ENCODE peak calls at places on chromosomes 4 and X, in four cellular contexts. One of them, this sample, is unnamed.

GRCh38 chr4:124121511-124121934 is 591.0 kb downstream of the ANKRD50 start:
- DNase-seq in neural progenitor cell: no peak
- DNase-seq in fibroblast of lung: peak
- DNase-seq in neuronal stem cell: no peak
- DNase-seq in this sample: peak

GRCh38 chrX:70455366-70456202 is 10.9 kb downstream of the DLG3 start:
- DNase-seq in neural progenitor cell: peak
- DNase-seq in fibroblast of lung: no peak
- DNase-seq in neuronal stem cell: no peak
- DNase-seq in this sample: peak

GRCh38 chrX:310621-311155 is 7.9 kb downstream of the GTPBP6 start:
- DNase-seq in neural progenitor cell: no peak
- DNase-seq in fibroblast of lung: no peak
- DNase-seq in neuronal stem cell: no peak
- DNase-seq in this sample: no peak

GRCh38 chrX:65690057-65690855 is 22.8 kb downstream of the MSN start:
- DNase-seq in neural progenitor cell: no peak
- DNase-seq in fibroblast of lung: peak
- DNase-seq in neuronal stem cell: no peak
- DNase-seq in this sample: no peak

GRCh38 chr4:180790471-180790870 is 1452.7 kb upstream of the TENM3 start:
- DNase-seq in neural progenitor cell: no peak
- DNase-seq in fibroblast of lung: no peak
- DNase-seq in neuronal stem cell: no peak
- DNase-seq in this sample: no peak

GRCh38 chr4:142095886-142096605 is 459.7 kb downstream of the IL15 start:
- DNase-seq in neural progenitor cell: no peak
- DNase-seq in fibroblast of lung: peak
- DNase-seq in neuronal stem cell: no peak
- DNase-seq in this sample: peak

GRCh38 chr4:26060286-26060685 is 146.3 kb downstream of the SMIM20 start:
- DNase-seq in neural progenitor cell: no peak
- DNase-seq in fibroblast of lung: no peak
- DNase-seq in neuronal stem cell: no peak
- DNase-seq in this sample: no peak

GRCh38 chr4:127604949-127605709 is 27.6 kb upstream of the INTU start:
- DNase-seq in neural progenitor cell: peak
- DNase-seq in fibroblast of lung: peak
- DNase-seq in neuronal stem cell: peak
- DNase-seq in this sample: no peak

GRCh38 chr4:23938796-23939195 is 48.9 kb upstream of the PPARGC1A start:
- DNase-seq in neural progenitor cell: no peak
- DNase-seq in fibroblast of lung: no peak
- DNase-seq in neuronal stem cell: no peak
- DNase-seq in this sample: no peak

GRCh38 chr4:23631255-23631950 is 258.4 kb downstream of the PPARGC1A start:
- DNase-seq in neural progenitor cell: no peak
- DNase-seq in fibroblast of lung: no peak
- DNase-seq in neuronal stem cell: no peak
- DNase-seq in this sample: no peak

GRCh38 chr4:188781655-188782054 is 642.4 kb downstream of the TRIML1 start:
- DNase-seq in neural progenitor cell: peak
- DNase-seq in fibroblast of lung: peak
- DNase-seq in neuronal stem cell: no peak
- DNase-seq in this sample: no peak

GRCh38 chr4:1593881-1594345 is 90.2 kb downstream of the FAM53A start:
- DNase-seq in neural progenitor cell: peak
- DNase-seq in fibroblast of lung: no peak
- DNase-seq in neuronal stem cell: no peak
- DNase-seq in this sample: no peak

GRCh38 chr4:185307136-185307950 is 88.4 kb downstream of the LRP2BP start:
- DNase-seq in neural progenitor cell: peak
- DNase-seq in fibroblast of lung: no peak
- DNase-seq in neuronal stem cell: no peak
- DNase-seq in this sample: peak

GRCh38 chrX:119303137-119303536 is 67.1 kb downstream of the PGRMC1 start:
- DNase-seq in neural progenitor cell: no peak
- DNase-seq in fibroblast of lung: no peak
- DNase-seq in neuronal stem cell: no peak
- DNase-seq in this sample: peak

GRCh38 chr4:10285028-10285427 is 168.4 kb upstream of the WDR1 start:
- DNase-seq in neural progenitor cell: no peak
- DNase-seq in fibroblast of lung: no peak
- DNase-seq in neuronal stem cell: no peak
- DNase-seq in this sample: no peak

GRCh38 chrX:44400588-44400987 is 57.1 kb upstream of the EFHC2 start:
- DNase-seq in neural progenitor cell: no peak
- DNase-seq in fibroblast of lung: peak
- DNase-seq in neuronal stem cell: no peak
- DNase-seq in this sample: peak

GRCh38 chr4:128810331-128810870 is 901 bp downstream of the JADE1 start:
- DNase-seq in neural progenitor cell: peak
- DNase-seq in fibroblast of lung: peak
- DNase-seq in neuronal stem cell: no peak
- DNase-seq in this sample: peak

GRCh38 chr4:85776091-85776490 is 301.1 kb downstream of the ARHGAP24 start:
- DNase-seq in neural progenitor cell: no peak
- DNase-seq in fibroblast of lung: no peak
- DNase-seq in neuronal stem cell: no peak
- DNase-seq in this sample: no peak

GRCh38 chrX:151984328-151984727 is 9.9 kb upstream of the GABRE start:
- DNase-seq in neural progenitor cell: no peak
- DNase-seq in fibroblast of lung: peak
- DNase-seq in neuronal stem cell: no peak
- DNase-seq in this sample: peak

GRCh38 chr4:82785248-82786003 is 13.2 kb downstream of the SCD5 start:
- DNase-seq in neural progenitor cell: peak
- DNase-seq in fibroblast of lung: peak
- DNase-seq in neuronal stem cell: no peak
- DNase-seq in this sample: peak

GRCh38 chr4:146134761-146135160 is 40.8 kb upstream of the LSM6 start:
- DNase-seq in neural progenitor cell: peak
- DNase-seq in fibroblast of lung: no peak
- DNase-seq in neuronal stem cell: no peak
- DNase-seq in this sample: no peak

GRCh38 chr4:74934016-74934821 is 1.3 kb downstream of the PARM1 start:
- DNase-seq in neural progenitor cell: peak
- DNase-seq in fibroblast of lung: peak
- DNase-seq in neuronal stem cell: no peak
- DNase-seq in this sample: peak

GRCh38 chr4:105350859-105351494 is 122.9 kb downstream of the PPA2 start:
- DNase-seq in neural progenitor cell: no peak
- DNase-seq in fibroblast of lung: peak
- DNase-seq in neuronal stem cell: no peak
- DNase-seq in this sample: no peak

GRCh38 chrX:31356501-31357263 is 284.8 kb upstream of the FTHL17 start:
- DNase-seq in neural progenitor cell: no peak
- DNase-seq in fibroblast of lung: no peak
- DNase-seq in neuronal stem cell: peak
- DNase-seq in this sample: no peak

GRCh38 chrX:140572724-140573123 is 67.9 kb upstream of the SOX3 start:
- DNase-seq in neural progenitor cell: peak
- DNase-seq in fibroblast of lung: peak
- DNase-seq in neuronal stem cell: peak
- DNase-seq in this sample: no peak

GRCh38 chrX:12446342-12447075 is 308.2 kb downstream of the FRMPD4 start:
- DNase-seq in neural progenitor cell: no peak
- DNase-seq in fibroblast of lung: peak
- DNase-seq in neuronal stem cell: no peak
- DNase-seq in this sample: no peak

GRCh38 chr4:169628579-169628978 is 8.2 kb downstream of the CLCN3 start:
- DNase-seq in neural progenitor cell: no peak
- DNase-seq in fibroblast of lung: no peak
- DNase-seq in neuronal stem cell: no peak
- DNase-seq in this sample: no peak

GRCh38 chr4:124030038-124030638 is 633.5 kb downstream of the SPRY1 start:
- DNase-seq in neural progenitor cell: peak
- DNase-seq in fibroblast of lung: peak
- DNase-seq in neuronal stem cell: no peak
- DNase-seq in this sample: no peak

GRCh38 chr4:182107931-182108330 is 135.3 kb upstream of the TENM3 start:
- DNase-seq in neural progenitor cell: no peak
- DNase-seq in fibroblast of lung: no peak
- DNase-seq in neuronal stem cell: no peak
- DNase-seq in this sample: no peak
- H2AFZ ChIP-seq in neural progenitor cell: no peak
- H2AFZ ChIP-seq in fibroblast of lung: no peak
- H2AFZ ChIP-seq in neuronal stem cell: no peak
- H2AFZ ChIP-seq in this sample: no peak

DNA sequence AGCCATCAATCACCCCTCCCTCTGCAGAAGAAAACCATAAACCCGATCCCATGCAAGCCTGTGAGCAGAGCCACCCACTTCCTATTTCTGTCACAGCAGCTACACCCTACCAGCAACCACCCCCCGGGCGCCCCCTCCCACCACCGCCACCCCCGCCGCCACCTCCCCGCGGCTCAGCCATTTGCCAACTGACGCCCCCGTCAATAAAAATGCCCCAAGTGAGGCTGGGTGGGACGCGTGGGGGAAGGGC is 1.1 kb downstream of the PPP3CA start:
- DNase-seq in neural progenitor cell: no peak
- DNase-seq in fibroblast of lung: no peak
- DNase-seq in neuronal stem cell: no peak
- DNase-seq in this sample: no peak
- H2AFZ ChIP-seq in neural progenitor cell: peak
- H2AFZ ChIP-seq in fibroblast of lung: no peak
- H2AFZ ChIP-seq in neuronal stem cell: peak
- H2AFZ ChIP-seq in this sample: no peak

DNA sequence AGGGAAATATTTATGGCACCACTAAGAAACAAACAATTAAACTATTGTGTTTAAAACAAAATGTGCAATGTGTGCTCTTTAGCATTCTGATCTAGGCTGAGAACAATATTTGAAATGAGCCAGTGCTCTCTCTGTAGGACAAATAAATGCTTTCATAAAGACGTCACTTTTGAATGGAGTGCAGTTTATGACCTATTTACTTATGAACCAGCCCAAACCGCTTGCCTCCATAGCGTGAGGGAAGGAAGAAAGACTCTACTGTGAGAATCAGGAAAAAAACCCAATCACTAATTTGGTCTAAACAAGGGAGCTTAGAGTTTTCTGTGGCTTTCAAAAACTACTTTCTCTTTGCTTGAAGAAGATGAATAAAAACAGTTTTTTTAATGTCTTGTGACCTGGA is 39.4 kb downstream of the SAT1 start:
- DNase-seq in neural progenitor cell: no peak
- DNase-seq in fibroblast of lung: peak
- DNase-seq in neuronal stem cell: no peak
- DNase-seq in this sample: no peak
- H2AFZ ChIP-seq in neural progenitor cell: no peak
- H2AFZ ChIP-seq in fibroblast of lung: no peak
- H2AFZ ChIP-seq in neuronal stem cell: peak
- H2AFZ ChIP-seq in this sample: no peak

DNA sequence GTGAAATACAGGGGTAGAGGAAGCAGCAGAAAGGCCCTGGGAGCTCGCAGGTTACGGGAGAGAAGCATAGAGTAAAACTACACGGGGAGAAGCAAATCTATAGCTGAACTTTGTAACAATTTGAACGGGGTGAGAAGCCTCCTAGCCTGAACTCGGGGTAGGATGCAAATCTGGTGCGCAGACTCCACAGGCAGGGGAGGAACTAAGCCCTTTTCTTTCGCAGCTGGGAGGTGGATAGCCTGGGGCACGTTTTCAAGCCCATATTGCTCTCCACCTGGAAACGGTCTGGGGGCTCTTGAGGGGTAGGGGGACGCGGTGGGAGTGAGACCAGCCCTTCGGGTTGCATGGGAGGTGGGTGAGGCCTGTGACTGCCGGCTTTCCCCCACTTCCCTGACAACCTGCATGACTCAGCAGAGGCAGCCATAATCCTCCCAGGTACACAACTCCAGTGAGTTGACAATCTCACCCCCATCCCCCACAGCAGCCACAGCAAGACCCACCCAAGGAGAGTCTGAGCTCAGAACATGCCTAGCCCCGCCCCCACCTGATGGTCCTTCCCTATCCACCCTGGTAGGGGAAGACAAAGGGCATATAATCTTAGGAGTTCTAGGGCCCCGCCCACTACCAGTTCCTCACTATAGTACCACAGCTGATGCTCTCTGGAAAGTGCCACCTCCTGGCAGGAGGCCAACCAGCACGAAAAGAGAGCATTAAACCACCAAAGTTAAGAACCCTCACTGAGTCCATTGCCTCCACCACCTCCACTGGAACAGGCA is 29.9 kb downstream of the SOWAHB start:
- DNase-seq in neural progenitor cell: peak
- DNase-seq in fibroblast of lung: no peak
- DNase-seq in neuronal stem cell: no peak
- DNase-seq in this sample: peak
- H2AFZ ChIP-seq in neural progenitor cell: peak
- H2AFZ ChIP-seq in fibroblast of lung: no peak
- H2AFZ ChIP-seq in neuronal stem cell: peak
- H2AFZ ChIP-seq in this sample: peak

GRCh38 chrX:54721424-54721823 is 76.6 kb downstream of the ITIH6 start:
- DNase-seq in neural progenitor cell: no peak
- DNase-seq in fibroblast of lung: no peak
- DNase-seq in neuronal stem cell: no peak
- DNase-seq in this sample: peak
- H2AFZ ChIP-seq in neural progenitor cell: no peak
- H2AFZ ChIP-seq in fibroblast of lung: no peak
- H2AFZ ChIP-seq in neuronal stem cell: no peak
- H2AFZ ChIP-seq in this sample: no peak

GRCh38 chrX:19991350-19991718 is 473 bp upstream of the BCLAF3 start:
- DNase-seq in neural progenitor cell: no peak
- DNase-seq in fibroblast of lung: no peak
- DNase-seq in neuronal stem cell: no peak
- DNase-seq in this sample: no peak
- H2AFZ ChIP-seq in neural progenitor cell: peak
- H2AFZ ChIP-seq in fibroblast of lung: peak
- H2AFZ ChIP-seq in neuronal stem cell: peak
- H2AFZ ChIP-seq in this sample: peak

DNA sequence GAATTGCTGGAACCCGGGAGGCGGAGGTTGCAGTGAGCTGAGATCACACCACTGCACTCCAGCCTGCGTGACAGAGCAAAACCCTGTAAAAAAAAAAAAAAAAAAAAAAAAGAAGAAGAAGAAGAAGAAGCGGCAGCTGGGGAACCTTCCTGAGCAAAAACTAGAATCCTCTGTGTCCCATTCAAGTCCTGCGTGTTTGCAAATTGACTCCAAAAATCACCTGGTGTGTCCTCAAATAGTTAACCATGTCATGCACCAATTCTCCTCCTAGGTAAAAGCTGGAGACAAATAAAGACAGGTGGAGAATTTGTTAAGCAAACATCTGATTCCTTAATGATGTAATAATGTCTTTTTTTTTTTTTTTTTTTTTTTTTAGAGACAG is 31.9 kb upstream of the ASMTL start:
- DNase-seq in neural progenitor cell: no peak
- DNase-seq in fibroblast of lung: no peak
- DNase-seq in neuronal stem cell: no peak
- DNase-seq in this sample: no peak
- H2AFZ ChIP-seq in neural progenitor cell: no peak
- H2AFZ ChIP-seq in fibroblast of lung: no peak
- H2AFZ ChIP-seq in neuronal stem cell: no peak
- H2AFZ ChIP-seq in this sample: no peak

This sample was measured in PC-9.